ENCODE peak calls at places on chromosomes 12 and 14, in eight cellular contexts. S, P, Y, D, F, E, M and U are unnamed samples.

GRCh38 chr14:64147126-64147790 is 146.9 kb downstream of the ESR2 start:
- DNase-seq in E (no peak), D (no peak), Y (peak), F (no peak), S (no peak), P (no peak), M (no peak), U (peak)

GRCh38 chr12:116465892-116466291 is 93.3 kb upstream of the MAP1LC3B2 start:
- DNase-seq in M (no peak), F (no peak), Y (no peak), P (no peak), S (no peak), E (no peak), D (no peak), U (no peak)

GRCh38 chr12:43789941-43790340 is 16.2 kb downstream of the TWF1 start:
- DNase-seq in D (no peak), F (no peak), S (no peak), E (no peak), P (peak), M (peak), Y (peak), U (peak)

GRCh38 chr12:89350661-89351488 is 1.4 kb downstream of the DUSP6 start:
- DNase-seq in D (no peak), P (peak), Y (no peak), M (peak), S (no peak), E (no peak), F (peak), U (peak)

GRCh38 chr14:94213021-94213420 is 38.9 kb downstream of the PPP4R4 start:
- DNase-seq in M (peak), E (no peak), F (no peak), P (peak), D (no peak), Y (peak), S (no peak), U (peak)

GRCh38 chr12:24664151-24664550 is 284.8 kb downstream of the BCAT1 start:
- DNase-seq in D (no peak), S (no peak), M (no peak), Y (peak), F (no peak), E (no peak), P (no peak), U (peak)

GRCh38 chr12:81668475-81668874 is 90.7 kb downstream of the PPFIA2 start:
- DNase-seq in Y (peak), S (no peak), D (no peak), P (peak), F (no peak), M (peak), E (peak), U (peak)

GRCh38 chr12:82555699-82556098 is 131.0 kb upstream of the TMTC2 start:
- DNase-seq in S (no peak), Y (no peak), M (no peak), E (no peak), P (no peak), D (no peak), F (no peak), U (no peak)

GRCh38 chr12:50786498-50787231 is 22.8 kb downstream of the ATF1 start:
- DNase-seq in S (no peak), D (no peak), F (no peak), M (peak), E (peak), Y (peak), P (no peak), U (peak)

GRCh38 chr12:2853626-2854025 is 3.2 kb downstream of the TEX52 start:
- DNase-seq in M (peak), Y (peak), F (peak), P (peak), E (peak), S (peak), D (peak), U (peak)

GRCh38 chr12:11727133-11727664 is 77.7 kb downstream of the ETV6 start:
- DNase-seq in M (no peak), E (no peak), P (no peak), Y (no peak), F (no peak), S (no peak), D (no peak), U (no peak)

GRCh38 chr14:94925416-94925815 is 155.5 kb upstream of the GSC start:
- DNase-seq in P (no peak), M (no peak), E (no peak), Y (no peak), D (no peak), F (no peak), S (no peak), U (no peak)

GRCh38 chr14:72629534-72629933 is 264.4 kb downstream of the DPF3 start:
- DNase-seq in D (no peak), P (no peak), S (no peak), F (no peak), M (no peak), Y (no peak), E (no peak), U (no peak)

GRCh38 chr12:48388430-48388829 is 37.7 kb upstream of the ZNF641 start:
- DNase-seq in P (no peak), Y (peak), M (peak), S (no peak), D (no peak), E (peak), F (no peak), U (peak)

GRCh38 chr14:73463411-73463810 is 5.1 kb upstream of the NUMB start:
- DNase-seq in P (peak), S (no peak), E (peak), F (peak), M (peak), D (peak), Y (peak), U (peak)

GRCh38 chr12:80677994-80678393 is 29.4 kb upstream of the MYF6 start:
- DNase-seq in S (no peak), D (no peak), E (no peak), P (no peak), Y (no peak), F (no peak), M (no peak), U (peak)

GRCh38 chr12:7303230-7303629 is 642 bp upstream of the ACSM4 start:
- DNase-seq in Y (no peak), S (no peak), P (no peak), E (no peak), F (no peak), D (no peak), M (no peak), U (peak)

GRCh38 chr14:104138098-104138890 is at the start of gene KIF26A:
- DNase-seq in S (peak), D (peak), Y (no peak), P (peak), M (no peak), E (no peak), F (peak), U (no peak)

DNA sequence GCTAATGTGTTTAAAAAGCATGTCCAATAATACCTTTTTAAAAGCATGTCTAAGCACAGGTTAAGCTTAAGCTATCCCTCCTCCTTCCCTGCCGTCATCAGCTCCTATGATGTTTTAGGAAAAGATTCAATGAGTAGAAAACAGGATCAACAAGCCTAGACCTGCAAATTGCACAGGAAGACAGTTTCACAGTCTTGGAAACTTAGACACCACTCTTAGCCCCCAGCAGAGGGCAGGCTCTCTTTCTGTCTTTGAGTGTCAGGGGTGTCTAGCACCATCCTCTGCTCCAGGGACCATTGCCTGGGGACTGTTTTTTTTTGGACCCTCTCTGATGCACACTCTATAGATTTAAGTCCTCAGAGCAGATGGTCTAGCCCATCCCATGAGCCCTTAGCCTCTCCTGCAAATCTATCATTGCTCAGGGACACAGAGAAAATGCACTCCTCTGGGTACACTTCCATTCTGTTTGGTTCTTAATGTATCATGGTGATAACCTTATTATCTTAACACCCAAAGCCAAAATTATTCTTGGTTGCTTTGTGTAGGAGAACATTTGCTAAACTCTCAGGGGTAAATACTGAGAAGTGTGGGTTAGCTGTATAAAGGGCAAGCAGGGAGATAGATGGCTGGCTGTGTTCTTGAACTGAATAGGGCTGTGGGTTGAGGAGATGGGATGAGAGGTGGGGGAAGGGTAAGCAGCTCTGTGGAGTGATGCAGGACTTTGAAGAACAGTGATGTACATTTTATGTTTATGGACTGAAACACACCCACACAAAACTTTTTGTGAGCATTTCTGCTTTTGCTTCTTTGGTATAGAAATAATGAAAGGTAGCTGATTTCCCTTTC is 259.9 kb upstream of the DDHD1 start:
- DNase-seq in F (no peak), M (no peak), P (peak), E (no peak), D (no peak), Y (no peak), S (no peak), U (peak)
- TF ChIP-seq CTCF in F (no peak), M (peak), P (peak), E (peak), D (no peak), Y (peak), S (peak), U (peak)

GRCh38 chr12:52633383-52633782 is 15.0 kb upstream of the KRT73 start:
- DNase-seq in P (no peak), M (no peak), Y (no peak), F (peak), E (no peak), D (no peak), S (no peak), U (no peak)
- TF ChIP-seq CTCF in P (no peak), M (no peak), Y (no peak), F (no peak), E (no peak), D (no peak), S (no peak), U (no peak)

GRCh38 chr12:62436164-62436503 is 30.5 kb upstream of the MON2 start:
- DNase-seq in D (no peak), S (no peak), M (no peak), E (no peak), Y (no peak), P (no peak), F (no peak), U (no peak)

GRCh38 chr12:62438098-62438692 is 28.4 kb upstream of the MON2 start:
- DNase-seq in F (no peak), E (peak), S (no peak), M (peak), Y (peak), P (peak), D (peak), U (peak)

GRCh38 chr12:62434504-62435336 is 31.9 kb upstream of the MON2 start:
- DNase-seq in M (no peak), P (no peak), Y (no peak), E (no peak), D (no peak), F (no peak), S (no peak), U (no peak)

GRCh38 chr12:62435337-62436163 is 31.1 kb upstream of the MON2 start:
- DNase-seq in M (peak), F (peak), E (peak), P (peak), S (peak), Y (peak), D (peak), U (peak)
- TF ChIP-seq CTCF in M (peak), F (peak), E (peak), P (peak), S (peak), Y (peak), D (no peak), U (peak)

DNA sequence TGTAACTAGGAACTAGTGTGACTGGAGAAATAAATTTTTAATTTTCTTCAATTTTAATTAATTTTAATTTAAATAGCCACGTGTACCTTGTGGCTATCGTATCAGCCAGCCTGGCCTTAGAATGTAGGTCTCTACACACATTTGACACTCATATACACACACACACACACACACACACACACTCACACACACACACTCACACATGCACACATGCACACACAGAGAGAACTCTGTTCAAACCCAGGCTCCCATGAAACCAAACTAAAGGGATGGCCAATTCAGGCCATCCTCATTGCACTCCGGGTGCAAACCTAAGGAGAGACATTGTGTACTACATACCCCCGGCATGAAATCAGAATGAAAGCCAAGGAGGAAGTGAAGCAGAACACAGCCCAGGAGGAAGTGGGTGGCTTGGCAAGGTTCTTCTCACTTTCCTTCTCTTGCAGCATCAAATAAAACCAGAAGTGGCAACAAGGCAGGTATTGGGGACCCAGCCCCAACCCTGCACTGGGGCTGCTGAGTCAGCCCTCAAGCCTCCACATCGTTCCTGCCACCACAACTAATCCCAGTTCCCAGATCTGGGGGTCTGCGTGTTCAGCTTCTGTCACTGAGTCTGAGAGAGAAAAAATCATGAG is 26.2 kb upstream of the CHPT1 start:
- DNase-seq in M (no peak), F (no peak), Y (no peak), P (no peak), S (no peak), E (no peak), D (no peak), U (no peak)
- TF ChIP-seq CTCF in M (no peak), F (no peak), Y (no peak), P (no peak), S (no peak), E (no peak), D (no peak), U (no peak)

GRCh38 chr12:127494961-127495915 is 771.7 kb upstream of the TMEM132C start:
- DNase-seq in E (no peak), D (no peak), F (no peak), P (no peak), Y (no peak), S (no peak), M (no peak), U (no peak)

GRCh38 chr12:127500513-127500912 is 766.5 kb upstream of the TMEM132C start:
- DNase-seq in M (no peak), E (no peak), Y (no peak), S (no peak), P (no peak), F (no peak), D (no peak), U (no peak)

GRCh38 chr12:127501916-127502315 is 765.1 kb upstream of the TMEM132C start:
- DNase-seq in Y (no peak), S (no peak), M (no peak), P (no peak), D (no peak), F (no peak), E (no peak), U (no peak)

GRCh38 chr12:127496255-127496654 is 770.7 kb upstream of the TMEM132C start:
- DNase-seq in F (no peak), S (no peak), P (no peak), E (no peak), D (no peak), M (no peak), Y (no peak), U (no peak)
- TF ChIP-seq CTCF in F (no peak), S (peak), P (peak), E (no peak), D (no peak), M (no peak), Y (no peak), U (no peak)

DNA sequence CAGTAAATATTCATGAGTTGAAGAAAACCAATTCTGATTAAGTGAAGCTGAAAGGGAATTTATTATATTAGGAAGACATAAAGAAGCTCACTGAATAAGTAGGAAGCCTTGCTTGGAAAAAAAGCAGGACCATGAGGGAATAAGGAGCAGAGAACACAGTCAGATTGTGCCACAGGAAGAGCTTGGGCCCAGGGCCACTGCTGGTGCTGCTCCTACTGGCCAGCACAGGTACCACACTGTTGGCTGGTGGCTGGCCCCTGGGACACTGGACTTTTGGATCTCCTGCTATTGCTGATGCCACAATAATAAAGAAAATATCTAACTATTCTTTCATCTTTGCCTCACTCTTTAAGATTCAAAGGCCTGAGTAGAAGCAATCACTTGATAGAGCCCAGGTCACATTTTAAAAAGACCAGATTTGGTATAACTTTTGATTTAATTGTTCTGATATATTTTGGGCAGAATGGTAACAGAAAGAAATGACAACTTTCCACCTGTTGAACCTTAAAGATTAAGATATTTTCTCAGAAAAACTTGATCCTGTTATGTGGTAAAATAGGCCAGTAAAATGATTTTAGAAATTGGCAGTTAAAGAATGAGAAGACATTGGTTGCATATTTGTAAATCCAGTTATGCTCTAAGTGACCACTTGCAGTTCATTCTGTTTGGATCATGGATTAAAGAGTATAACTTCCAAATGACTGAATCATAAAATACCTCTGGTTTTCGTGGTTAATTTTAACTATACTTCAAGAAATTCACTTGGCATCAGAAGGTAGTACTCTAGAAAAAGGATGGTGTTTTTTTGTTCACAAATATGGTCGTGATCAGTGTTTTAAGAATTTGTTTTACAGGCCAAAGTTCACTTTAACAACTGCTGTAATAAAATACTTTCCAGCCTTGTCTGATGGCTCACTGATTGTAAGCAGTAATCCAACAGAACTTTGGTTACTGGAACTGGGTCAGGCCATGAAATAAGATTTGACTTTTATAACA is 68.3 kb downstream of the DERA start:
- DNase-seq in D (no peak), E (peak), M (peak), Y (peak), P (peak), S (no peak), F (no peak), U (peak)
- TF ChIP-seq CTCF in D (no peak), E (peak), M (peak), Y (peak), P (peak), S (peak), F (peak), U (peak)

GRCh38 chr12:106204312-106204711 is 43.5 kb downstream of the CKAP4 start:
- DNase-seq in M (no peak), D (no peak), P (no peak), E (no peak), F (no peak), Y (no peak), S (no peak), U (no peak)

DNA sequence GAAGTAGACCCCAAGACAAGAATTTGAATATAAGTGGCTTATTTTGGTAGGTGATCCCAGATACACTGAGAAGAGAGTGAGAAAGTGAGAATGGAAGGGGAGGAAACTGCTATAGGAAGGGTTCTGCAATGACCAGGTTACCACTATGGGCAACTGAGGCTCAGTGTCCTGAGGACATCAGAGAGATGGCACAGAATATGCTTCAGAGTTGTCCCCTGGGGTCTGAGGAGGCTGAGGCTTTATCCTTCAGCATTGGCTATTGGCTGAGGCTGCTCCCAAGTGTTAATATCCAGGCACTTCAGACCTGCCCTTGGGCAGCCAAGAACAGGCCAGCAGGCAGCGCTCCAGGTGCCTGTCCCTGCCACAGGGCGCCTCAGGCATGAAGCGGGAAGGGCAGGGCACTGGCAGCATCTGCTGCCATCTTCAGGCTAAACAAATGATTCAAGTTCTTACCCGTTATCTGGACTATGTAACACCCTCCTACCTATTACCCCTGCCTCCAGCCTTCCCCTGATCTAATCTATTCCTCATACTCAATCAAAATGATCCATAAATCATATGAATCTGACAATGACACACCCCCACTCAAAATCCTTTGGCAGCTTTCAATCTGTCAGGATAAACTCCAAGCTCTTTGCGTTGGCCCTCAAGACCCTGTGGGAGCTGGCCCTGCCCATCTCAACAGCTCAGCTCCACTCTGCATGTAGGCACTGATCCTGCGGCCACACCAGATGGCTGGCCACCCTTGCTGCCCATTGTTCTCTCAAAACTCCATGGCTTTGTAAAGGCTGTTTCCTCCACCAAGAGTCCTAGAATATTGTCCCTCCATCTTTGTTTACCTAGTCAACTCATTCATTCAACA is 42.4 kb downstream of the CKAP4 start:
- DNase-seq in F (no peak), D (no peak), Y (no peak), S (no peak), P (peak), E (peak), M (no peak), U (no peak)
- TF ChIP-seq CTCF in F (no peak), D (no peak), Y (peak), S (no peak), P (peak), E (peak), M (peak), U (no peak)